ENCODE peak calls at places on chromosomes 2 and 18, in nine cellular contexts. O is tibial nerve, D is heart left ventricle, G is H54, R is stomach, S is IMR-90, L is testis, B is transverse colon, T is HCT116. A is an unnamed sample.

GRCh38 chr2:41364842-41365241 is 683.0 kb upstream of the PKDCC start:
- DNase-seq in G (no peak), L (no peak), D (no peak), B (no peak), T (no peak), R (no peak), O (no peak), S (no peak), A (no peak)

GRCh38 chr2:75334076-75334475 is 134.8 kb upstream of the TACR1 start:
- DNase-seq in G (no peak), O (no peak), B (no peak), R (no peak), S (no peak), L (no peak), D (no peak), T (no peak), A (no peak)

GRCh38 chr18:74501386-74501785 is 5.2 kb downstream of the CNDP2 start:
- DNase-seq in T (no peak), G (no peak), L (no peak), S (no peak), D (no peak), R (no peak), B (no peak), O (no peak), A (no peak)

GRCh38 chr2:51997571-51997970 is 965.6 kb upstream of the NRXN1 start:
- DNase-seq in R (no peak), T (peak; percentile 3), O (no peak), S (no peak), B (no peak), L (no peak), D (no peak), G (no peak), A (no peak)

GRCh38 chr2:191611614-191612013 is 66.3 kb upstream of the NABP1 start:
- DNase-seq in O (no peak), B (no peak), T (no peak), G (no peak), R (no peak), S (no peak), L (no peak), D (peak; percentile 9), A (no peak)

GRCh38 chr2:217816396-217816869 is 186.4 kb downstream of the TNS1 start:
- DNase-seq in D (peak; percentile 84), O (no peak), G (no peak), S (peak; percentile 46), B (no peak), T (no peak), L (no peak), R (no peak), A (no peak)

GRCh38 chr2:96142217-96143113 is 2.8 kb downstream of the DUSP2 start:
- DNase-seq in O (no peak), S (no peak), G (no peak), B (peak; percentile 33), D (no peak), T (no peak), R (no peak), L (no peak), A (no peak)

GRCh38 chr2:79530443-79530842 is 17.6 kb downstream of the CTNNA2 start:
- DNase-seq in R (no peak), L (peak; percentile 23), D (no peak), S (no peak), B (no peak), T (no peak), O (no peak), G (no peak), A (no peak)

GRCh38 chr2:238370482-238371372 is 50.4 kb downstream of the TRAF3IP1 start:
- DNase-seq in B (peak; percentile 67), S (peak; percentile 67), D (peak; percentile 46), G (peak; percentile 35), T (peak; percentile 36), R (peak; percentile 67), L (peak; percentile 73), O (no peak), A (peak; percentile 86)

GRCh38 chr2:231887756-231888155 is 38.4 kb downstream of the NPPC start:
- DNase-seq in G (no peak), B (no peak), R (no peak), O (no peak), T (no peak), S (no peak), D (no peak), L (no peak), A (no peak)

GRCh38 chr2:231886071-231886681 is 40.0 kb downstream of the NPPC start:
- DNase-seq in G (no peak), L (no peak), B (no peak), O (no peak), T (no peak), D (no peak), S (no peak), R (no peak), A (no peak)

GRCh38 chr2:231894566-231895380 is 31.4 kb downstream of the NPPC start:
- DNase-seq in L (no peak), T (no peak), D (no peak), S (no peak), B (no peak), R (no peak), G (no peak), O (no peak), A (no peak)

GRCh38 chr2:231891514-231891905 is 34.7 kb downstream of the NPPC start:
- DNase-seq in D (no peak), G (no peak), B (no peak), R (no peak), L (peak; percentile 18), O (no peak), S (no peak), T (no peak), A (no peak)

DNA sequence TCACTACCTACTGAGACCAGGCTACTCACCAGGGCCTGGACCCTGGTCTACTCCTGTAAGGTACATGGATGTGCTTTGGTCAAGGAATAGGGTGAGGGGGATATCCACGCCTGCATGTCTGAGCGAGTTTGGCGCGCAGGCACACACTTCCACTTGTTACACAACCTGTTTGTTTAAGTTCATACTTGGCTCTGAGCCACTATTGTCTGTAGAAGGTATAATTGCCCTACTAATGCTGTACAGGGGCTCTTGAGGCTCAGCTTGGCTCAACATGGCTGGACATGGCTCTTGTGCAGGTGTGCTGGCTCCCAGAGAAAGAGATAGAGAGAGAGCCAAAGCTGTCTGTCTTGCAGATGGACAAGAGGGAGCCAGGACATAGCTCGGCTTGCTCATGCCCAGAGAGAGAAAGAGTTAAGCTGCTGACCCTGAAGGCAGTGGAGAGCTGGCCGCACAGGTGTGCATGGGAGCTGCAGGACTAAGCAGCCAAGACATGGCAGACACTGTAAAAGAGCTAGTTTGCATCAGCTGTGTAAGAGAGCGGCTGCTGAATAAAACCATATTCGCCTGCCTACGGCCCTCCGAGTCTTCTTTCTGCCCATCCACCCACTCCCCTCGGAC is 35.2 kb downstream of the NPPC start:
- DNase-seq in R (no peak), T (no peak), O (no peak), S (no peak), D (no peak), B (no peak), L (no peak), G (no peak), A (no peak)
- TF ChIP-seq POLR2A in R (no peak), T (no peak), O (no peak), S (no peak), D (no peak), B (no peak), L (no peak), G (no peak), A (no peak)

GRCh38 chr2:240560084-240560479 is at the start of gene DUSP28:
- DNase-seq in S (peak; percentile 80), O (peak; percentile 82), B (peak; percentile 94), T (peak; percentile 72), G (peak; percentile 95), L (peak; percentile 94), R (peak; percentile 95), D (peak; percentile 92), A (peak; percentile 95)

GRCh38 chr2:240559271-240559670 is 886 bp upstream of the DUSP28 start:
- DNase-seq in T (no peak), L (no peak), S (no peak), O (no peak), G (no peak), R (no peak), D (no peak), B (no peak), A (no peak)

GRCh38 chr2:240561325-240561971 is 1.3 kb downstream of the DUSP28 start:
- DNase-seq in G (no peak), R (no peak), S (peak; percentile 91), B (peak; percentile 26), D (no peak), T (no peak), L (peak; percentile 12), O (no peak), A (peak; percentile 40)

GRCh38 chr2:240558229-240558885 is 569 bp upstream of the ANKMY1 start:
- DNase-seq in T (no peak), S (no peak), O (no peak), L (no peak), B (no peak), R (no peak), D (no peak), G (no peak), A (no peak)

GRCh38 chr2:240560480-240561324 is 545 bp downstream of the DUSP28 start:
- DNase-seq in D (peak; percentile 100), S (peak; percentile 97), B (peak; percentile 100), G (peak; percentile 78), O (peak; percentile 100), R (peak; percentile 100), L (peak; percentile 100), T (peak; percentile 95), A (peak; percentile 99)
- TF ChIP-seq POLR2A in D (peak; percentile 14), S (peak; percentile 76), B (peak; percentile 80), G (peak; percentile 61), O (peak; percentile 59), R (peak; percentile 43), L (peak; percentile 81), T (peak; percentile 63), A (peak; percentile 97)

GRCh38 chr2:126657146-126657635 is 1.2 kb downstream of the GYPC start:
- DNase-seq in G (peak; percentile 68), R (peak; percentile 42), T (no peak), S (peak; percentile 98), B (peak; percentile 76), O (peak; percentile 46), D (peak; percentile 54), L (peak; percentile 44), A (peak; percentile 79)
- TF ChIP-seq POLR2A in G (no peak), R (no peak), T (no peak), S (no peak), B (peak; percentile 40), O (peak; percentile 28), D (no peak), L (no peak), A (peak; percentile 81)

GRCh38 chr2:9756692-9757250 is 86.5 kb upstream of the TAF1B start:
- DNase-seq in B (no peak), G (no peak), O (no peak), R (no peak), L (no peak), S (no peak), T (no peak), D (no peak), A (no peak)

GRCh38 chr2:9755638-9756037 is 87.6 kb upstream of the TAF1B start:
- DNase-seq in D (no peak), L (no peak), G (no peak), T (no peak), O (no peak), B (no peak), S (no peak), R (no peak), A (no peak)

GRCh38 chr2:9758741-9759140 is 84.5 kb upstream of the TAF1B start:
- DNase-seq in R (no peak), L (no peak), O (no peak), B (no peak), T (no peak), D (no peak), G (no peak), S (no peak), A (no peak)

GRCh38 chr2:9760069-9760910 is 83.0 kb upstream of the TAF1B start:
- DNase-seq in O (no peak), G (no peak), L (no peak), S (no peak), D (no peak), T (no peak), R (no peak), B (no peak), A (peak; percentile 49)

GRCh38 chr2:9757430-9758287 is 85.6 kb upstream of the TAF1B start:
- DNase-seq in D (peak; percentile 76), S (peak; percentile 27), B (no peak), O (no peak), G (no peak), R (no peak), L (no peak), T (no peak), A (no peak)
- TF ChIP-seq POLR2A in D (no peak), S (no peak), B (no peak), O (no peak), G (no peak), R (no peak), L (no peak), T (no peak), A (no peak)